ENCODE peak calls at places on chromosomes 11 and 22, in six cellular contexts. Q is stomach, K is chondrocyte, N is bronchial epithelial cell, O is dorsolateral prefrontal cortex, Z is AG09309. T is an unnamed sample.

GRCh38 chr11:88507771-88508557 is 170.4 kb upstream of the CTSC start:
- DNase-seq in K (no peak), N (no peak), Q (no peak), O (no peak), Z (no peak), T (peak; percentile 8)

GRCh38 chr22:19998991-19999820 is 17.4 kb downstream of the ARVCF start:
- DNase-seq in N (no peak), Q (no peak), O (no peak), Z (no peak), K (peak; percentile 89), T (no peak)

GRCh38 chr22:20583471-20583922 is 76.1 kb downstream of the MED15 start:
- DNase-seq in Q (no peak), K (no peak), Z (no peak), N (no peak), O (peak; percentile 65), T (no peak)

GRCh38 chr11:57792870-57793269 is 31.3 kb downstream of the CTNND1 start:
- DNase-seq in N (peak; percentile 65), O (no peak), Q (no peak), K (no peak), Z (no peak), T (no peak)

GRCh38 chr11:33375688-33376311 is 118.6 kb downstream of the HIPK3 start:
- DNase-seq in O (peak; percentile 53), N (no peak), Q (no peak), K (no peak), Z (no peak), T (peak; percentile 37)

GRCh38 chr11:46127150-46127638 is 5.9 kb upstream of the PHF21A start:
- DNase-seq in K (no peak), Q (no peak), O (no peak), Z (peak; percentile 16), N (peak; percentile 83), T (no peak)

GRCh38 chr22:36405221-36405631 is 17.5 kb upstream of the MYH9 start:
- DNase-seq in N (no peak), O (no peak), Z (no peak), Q (no peak), K (no peak), T (no peak)

GRCh38 chr11:94151311-94151710 is 22.7 kb downstream of the PANX1 start:
- DNase-seq in K (no peak), Q (no peak), O (no peak), Z (no peak), N (peak; percentile 28), T (no peak)

GRCh38 chr11:77202941-77203900 is 75.2 kb downstream of the MYO7A start:
- DNase-seq in O (no peak), Z (no peak), N (no peak), K (peak; percentile 67), Q (peak; percentile 23), T (no peak)

GRCh38 chr11:35305670-35306382 is 113.5 kb downstream of the SLC1A2 start:
- DNase-seq in Z (no peak), Q (peak; percentile 36), O (no peak), N (peak; percentile 34), K (no peak), T (no peak)

GRCh38 chr11:6414874-6415328 is 4.0 kb downstream of the APBB1 start:
- DNase-seq in N (no peak), K (no peak), Z (no peak), O (no peak), Q (no peak), T (no peak)

GRCh38 chr11:1557904-1558831 is 13.9 kb downstream of the DUSP8 start:
- DNase-seq in Q (peak; percentile 52), Z (peak; percentile 25), O (no peak), N (peak; percentile 18), K (no peak), T (no peak)

GRCh38 chr11:127226376-127226775 is 225.8 kb upstream of the KIRREL3 start:
- DNase-seq in K (no peak), N (no peak), Z (no peak), O (no peak), Q (no peak), T (no peak)

GRCh38 chr22:45833613-45834012 is 143.3 kb downstream of the WNT7B start:
- DNase-seq in K (no peak), N (no peak), Q (no peak), Z (no peak), O (no peak), T (no peak)

GRCh38 chr11:111414267-111414931 is 35.3 kb upstream of the POU2AF1 start:
- DNase-seq in N (no peak), O (no peak), Z (no peak), Q (no peak), K (no peak), T (peak; percentile 73)

GRCh38 chr11:44958165-44958564 is 7.5 kb upstream of the TP53I11 start:
- DNase-seq in Q (peak; percentile 71), O (no peak), N (no peak), Z (no peak), K (no peak), T (no peak)

GRCh38 chr22:22513619-22514018 is 5.1 kb upstream of the ZNF280B start:
- DNase-seq in K (no peak), Q (no peak), Z (no peak), O (no peak), N (no peak), T (no peak)

GRCh38 chr11:117010808-117011540 is 87.3 kb downstream of the SIK3 start:
- DNase-seq in Q (no peak), K (no peak), N (peak; percentile 97), Z (peak; percentile 95), O (no peak), T (no peak)

GRCh38 chr22:45880732-45881523 is 96.0 kb downstream of the WNT7B start:
- DNase-seq in K (peak; percentile 81), O (no peak), N (no peak), Z (no peak), Q (no peak), T (no peak)

GRCh38 chr22:35554297-35554845 is 13.7 kb downstream of the RASD2 start:
- DNase-seq in K (no peak), O (no peak), Q (no peak), N (no peak), Z (no peak), T (no peak)

GRCh38 chr11:5226732-5227327 is at the start of gene HBB:
- DNase-seq in O (no peak), Z (no peak), Q (no peak), N (no peak), K (no peak), T (no peak)

GRCh38 chr11:103546236-103546635 is 437.0 kb downstream of the DYNC2H1 start:
- DNase-seq in Q (no peak), O (no peak), N (peak; percentile 86), Z (no peak), K (no peak), T (no peak)

DNA sequence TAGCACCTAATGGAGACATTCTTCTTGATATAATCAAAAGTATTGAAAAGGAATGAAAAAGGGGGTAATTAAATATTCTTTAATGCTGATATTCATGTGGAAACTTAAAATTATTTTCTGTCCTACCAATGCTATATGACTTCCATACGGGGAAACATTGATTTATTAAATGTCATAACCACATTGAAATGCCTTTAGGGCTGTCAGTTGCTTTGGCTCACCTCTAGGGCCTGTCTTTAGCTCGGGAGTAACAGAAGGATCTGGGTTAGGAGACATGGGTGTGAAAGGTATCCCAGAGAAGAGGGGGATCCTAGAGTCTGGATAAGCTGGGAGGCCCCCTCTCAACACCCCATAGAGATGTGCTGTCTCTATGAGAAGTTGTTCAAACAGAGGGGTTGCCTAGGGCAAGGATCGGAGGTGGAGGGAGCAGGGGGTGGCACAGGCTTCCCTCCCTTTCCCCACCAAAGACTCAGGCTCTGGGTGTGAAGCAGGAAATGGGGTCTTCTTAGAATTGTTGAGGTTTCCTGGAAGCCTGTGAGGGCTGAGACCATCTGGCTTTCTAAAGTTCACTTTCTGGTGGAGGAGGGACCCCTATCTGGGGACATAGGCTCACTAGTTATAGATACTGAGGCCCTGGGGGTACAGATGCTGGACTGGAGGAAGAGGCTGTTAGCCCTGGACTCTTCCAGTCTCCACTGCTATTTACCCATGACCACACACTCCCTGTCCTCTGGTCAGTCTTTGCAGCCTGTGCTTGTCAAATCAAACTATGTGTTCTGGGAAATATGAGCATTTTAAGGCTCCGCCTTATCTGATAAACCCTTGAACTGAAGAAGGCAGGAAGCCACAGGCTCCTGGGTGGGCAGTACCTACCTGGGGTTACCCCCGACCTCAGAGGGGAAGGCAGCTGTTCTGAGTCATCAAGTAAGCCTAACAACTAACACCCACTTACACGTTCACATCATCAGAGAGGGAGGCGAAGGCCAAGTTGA is 55.8 kb upstream of the RRAS2 start:
- DNase-seq in K (no peak), Q (no peak), N (peak; percentile 50), O (no peak), Z (no peak), T (peak; percentile 22)
- TF ChIP-seq CTCF in K (no peak), Q (no peak), N (peak; percentile 3), O (no peak), Z (no peak), T (no peak)

DNA sequence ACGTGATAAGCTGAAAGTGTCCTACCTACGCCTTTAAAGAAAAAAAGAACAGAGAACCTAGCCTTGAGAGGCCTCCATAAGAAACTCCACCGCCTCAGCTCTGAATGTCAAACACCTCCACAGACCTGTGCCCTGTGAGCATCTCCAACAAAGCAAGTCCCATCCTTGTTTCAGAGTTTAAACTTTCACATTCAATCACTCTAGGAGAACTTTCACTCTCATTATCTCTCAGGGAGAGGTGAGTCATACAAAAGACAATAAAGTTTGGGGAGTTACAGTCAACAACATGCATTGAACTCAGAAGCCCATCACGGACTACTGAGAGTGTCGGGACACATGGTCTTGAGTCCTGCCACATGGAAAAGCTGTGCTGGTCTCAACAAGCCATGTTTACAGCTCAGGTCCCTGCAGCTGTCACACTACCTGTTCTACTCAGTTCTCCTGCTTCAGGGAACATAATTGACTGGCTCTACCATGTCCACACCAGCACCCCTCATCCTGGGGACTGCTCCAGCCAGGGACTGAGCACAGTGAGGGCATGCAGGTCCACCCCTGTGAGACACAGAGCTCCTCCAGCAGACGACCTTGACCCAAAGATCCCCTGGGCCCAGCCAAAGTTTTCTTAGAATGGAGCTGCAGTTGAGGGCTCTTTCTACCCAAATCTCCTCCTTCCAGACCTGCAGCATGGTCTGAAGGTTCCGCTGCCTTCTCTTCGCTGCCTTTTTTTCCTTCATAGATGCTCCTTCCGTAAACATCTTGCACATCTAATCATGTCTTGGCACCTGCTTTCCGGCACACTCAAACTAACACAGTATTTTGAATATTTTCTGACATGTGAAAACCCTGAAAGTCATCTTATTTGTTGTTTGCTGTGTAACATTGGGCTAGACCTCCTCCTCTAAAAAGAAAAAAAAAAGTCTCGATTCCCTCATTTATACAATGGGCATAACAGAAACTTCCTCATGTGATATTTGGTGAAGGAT is 114.9 kb downstream of the ETS1 start:
- DNase-seq in Q (no peak), Z (no peak), N (peak; percentile 61), K (no peak), O (no peak), T (peak; percentile 72)
- TF ChIP-seq CTCF in Q (no peak), Z (no peak), N (no peak), K (no peak), O (no peak), T (no peak)

DNA sequence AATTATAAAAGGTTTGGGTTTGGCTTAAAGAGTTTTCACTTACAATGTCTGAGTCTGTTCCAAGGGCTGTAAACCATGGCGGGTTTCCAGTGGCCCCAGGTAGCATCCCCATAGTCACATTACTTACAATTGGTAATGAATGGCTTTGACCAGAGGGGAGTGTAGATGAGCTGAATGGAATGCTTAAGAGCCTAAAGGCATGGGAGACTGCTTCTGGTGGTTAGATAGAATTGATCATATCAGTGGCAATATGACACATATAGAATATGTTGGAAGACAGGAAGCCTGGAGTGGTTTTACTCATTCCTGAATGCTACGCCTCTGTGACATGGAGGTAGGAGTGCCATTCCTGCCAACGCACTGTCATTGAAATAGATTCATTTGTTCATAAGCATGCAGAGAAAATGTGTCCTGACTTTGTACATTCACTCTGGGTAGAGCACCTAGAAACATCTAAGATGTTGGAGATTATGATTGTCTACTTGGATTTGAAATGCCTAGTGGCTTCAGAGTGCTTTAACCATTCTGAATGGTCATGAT is 183.3 kb downstream of the BLID start:
- DNase-seq in Z (no peak), O (no peak), K (no peak), N (no peak), Q (no peak), T (no peak)
- TF ChIP-seq CTCF in Z (no peak), O (no peak), K (no peak), N (no peak), Q (no peak), T (no peak)

GRCh38 chr22:27810566-27810965 is 9.0 kb upstream of the MN1 start:
- DNase-seq in K (peak; percentile 93), N (no peak), Z (peak; percentile 18), Q (peak; percentile 73), O (no peak), T (no peak)
- TF ChIP-seq CTCF in K (peak; percentile 12), N (no peak), Z (no peak), Q (no peak), O (no peak), T (no peak)